ENCODE peak calls at places on chromosomes 7 and 10, in four cellular contexts. W, F, R and G are unnamed samples.

GRCh38 chr10:20330246-20330645 is 514.0 kb downstream of the PLXDC2 start:
- DNase-seq in W (no peak), F (no peak), R (no peak), G (no peak)

GRCh38 chr10:28915989-28916588 is 238.8 kb downstream of the BAMBI start:
- DNase-seq in W (no peak), R (no peak), F (no peak), G (no peak)

GRCh38 chr10:97849101-97849490 is 547 bp upstream of the GOLGA7B start:
- DNase-seq in W (no peak), R (no peak), F (no peak), G (no peak)

GRCh38 chr10:31947144-31947926 is 18.7 kb upstream of the ARHGAP12 start:
- DNase-seq in F (peak), W (no peak), R (peak), G (peak)

GRCh38 chr10:104080762-104081161 is 4.9 kb downstream of the COL17A1 start:
- DNase-seq in R (peak), F (peak), W (no peak), G (no peak)

GRCh38 chr7:140475747-140476333 is 3.5 kb downstream of the MKRN1 start:
- DNase-seq in W (no peak), R (peak), F (peak), G (peak)

GRCh38 chr10:61452655-61453641 is at the start of gene TMEM26:
- DNase-seq in F (peak), W (peak), R (peak), G (peak)

GRCh38 chr10:52319926-52320325 is 5.8 kb downstream of the DKK1 start:
- DNase-seq in F (peak), R (peak), W (no peak), G (no peak)

GRCh38 chr10:23512355-23513058 is 73.6 kb downstream of the OTUD1 start:
- DNase-seq in W (no peak), F (peak), R (peak), G (peak)

GRCh38 chr10:129730272-129730992 is 233.6 kb downstream of the EBF3 start:
- DNase-seq in F (no peak), W (no peak), R (no peak), G (no peak)

GRCh38 chr10:62590305-62590704 is 214.2 kb upstream of the ADO start:
- DNase-seq in W (no peak), F (no peak), R (no peak), G (peak)

GRCh38 chr10:107727762-107728317 is 563.3 kb upstream of the SORCS1 start:
- DNase-seq in R (peak), F (peak), W (no peak), G (peak)

GRCh38 chr7:80480566-80480965 is 31.3 kb downstream of the GNAT3 start:
- DNase-seq in R (peak), F (no peak), W (no peak), G (no peak)

GRCh38 chr10:2543974-2544373 is 523.4 kb upstream of the PFKP start:
- DNase-seq in W (no peak), R (no peak), F (no peak), G (no peak)

GRCh38 chr10:97627731-97628130 is 5.6 kb downstream of the MORN4 start:
- DNase-seq in F (no peak), R (no peak), W (no peak), G (no peak)

GRCh38 chr10:78451592-78451991 is 417.9 kb downstream of the RPS24 start:
- DNase-seq in W (no peak), F (peak), R (peak), G (no peak)

GRCh38 chr10:87092861-87093460 is 1.7 kb downstream of the GLUD1 start:
- DNase-seq in W (no peak), R (no peak), F (peak), G (peak)

GRCh38 chr10:122154733-122155366 is 116.2 kb upstream of the BTBD16 start:
- DNase-seq in R (peak), W (no peak), F (peak), G (peak)

GRCh38 chr10:17737021-17737965 is 14.7 kb upstream of the TMEM236 start:
- DNase-seq in W (no peak), F (peak), R (peak), G (peak)

GRCh38 chr10:130967784-130968183 is 343.7 kb downstream of the TCERG1L start:
- DNase-seq in R (no peak), W (no peak), F (no peak), G (no peak)

GRCh38 chr7:23474098-23474828 is 4.0 kb upstream of the IGF2BP3 start:
- DNase-seq in R (peak), W (peak), F (peak), G (peak)

GRCh38 chr7:137169282-137169698 is 174.2 kb downstream of the PTN start:
- DNase-seq in W (no peak), R (peak), F (peak), G (peak)

GRCh38 chr7:105164751-105165150 is 150.7 kb downstream of the KMT2E start:
- DNase-seq in F (peak), W (no peak), R (no peak), G (peak)

GRCh38 chr7:34931739-34932138 is 105.5 kb downstream of the DPY19L1 start:
- DNase-seq in W (no peak), F (no peak), R (no peak), G (no peak)

GRCh38 chr10:20303453-20304152 is 487.4 kb downstream of the PLXDC2 start:
- DNase-seq in W (no peak), F (no peak), R (no peak), G (no peak)

DNA sequence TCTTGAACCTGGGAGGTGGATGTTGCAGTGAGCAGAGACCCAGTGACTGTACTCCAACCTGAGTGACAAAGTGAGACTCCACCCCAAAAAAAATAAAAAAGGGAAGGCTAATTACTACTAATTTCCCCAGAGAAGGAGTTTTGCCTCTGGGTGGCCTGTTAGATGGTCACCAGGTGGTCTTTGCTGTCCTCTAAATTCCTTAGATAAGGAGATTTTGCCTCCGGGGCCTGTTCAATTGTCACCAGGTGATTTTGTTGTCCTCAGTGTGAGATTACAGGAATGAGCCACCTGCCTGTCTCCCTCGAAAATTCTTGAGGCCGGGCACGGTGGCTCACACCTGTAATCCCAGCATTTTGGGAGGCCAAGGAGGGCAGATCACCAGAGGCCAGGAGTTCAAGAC is 24.4 kb upstream of the ZMIZ2 start:
- DNase-seq in R (no peak), F (no peak), W (no peak), G (no peak)
- H3K4me3 ChIP-seq in R (no peak), F (no peak), W (no peak), G (no peak)

GRCh38 chr7:151699147-151699546 is 177.8 kb downstream of the PRKAG2 start:
- DNase-seq in R (peak), W (no peak), F (peak), G (peak)
- TF ChIP-seq CTCF in R (no peak), W (no peak), F (peak), G (no peak)

GRCh38 chr7:92177362-92177761 is 1.6 kb downstream of the LRRD1 start:
- DNase-seq in W (no peak), F (peak), R (peak), G (peak)

GRCh38 chr7:92178928-92179373 is at the start of gene LRRD1:
- DNase-seq in F (peak), R (peak), W (peak), G (peak)

DNA sequence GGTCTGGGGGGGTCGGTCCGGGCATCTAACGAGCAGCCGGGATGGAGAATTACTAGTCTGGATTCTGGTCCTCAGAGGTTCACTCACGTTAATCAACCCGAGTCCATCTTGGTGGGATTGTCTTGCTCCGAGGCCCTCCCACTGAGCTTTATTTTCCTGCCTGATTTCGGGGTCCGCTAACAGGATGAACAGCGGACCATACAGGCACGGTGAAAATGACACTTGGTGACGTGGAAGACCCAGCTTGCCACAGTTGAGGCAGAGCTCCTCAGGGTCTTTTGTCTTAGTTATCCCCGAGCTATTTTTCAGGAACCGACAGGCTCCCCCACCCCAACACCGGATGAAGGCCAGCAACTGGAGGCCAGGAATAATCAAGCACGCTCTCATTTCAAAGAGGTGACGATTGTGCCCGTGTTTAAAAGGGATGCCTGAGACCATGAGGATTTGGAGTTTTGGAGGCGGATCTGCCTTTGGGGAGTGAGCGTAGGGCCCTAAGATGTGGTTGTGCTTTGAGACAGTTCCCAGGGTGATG is 517 bp upstream of the LRRD1 start:
- DNase-seq in W (peak), R (no peak), F (peak), G (peak)
- H3K4me3 ChIP-seq in W (peak), R (peak), F (peak), G (peak)

GRCh38 chr10:96376483-96376882 is 17.7 kb upstream of the OPALIN start:
- DNase-seq in R (no peak), W (no peak), F (no peak), G (no peak)

GRCh38 chr10:96378741-96379140 is 19.9 kb upstream of the OPALIN start:
- DNase-seq in F (no peak), W (no peak), R (no peak), G (no peak)

GRCh38 chr10:96377816-96378294 is 19.1 kb upstream of the OPALIN start:
- DNase-seq in F (peak), R (peak), W (no peak), G (peak)

GRCh38 chr10:96380821-96381220 is 22.0 kb upstream of the OPALIN start:
- DNase-seq in R (no peak), F (peak), W (no peak), G (peak)

GRCh38 chr10:96379758-96380157 is 21.0 kb upstream of the OPALIN start:
- DNase-seq in W (no peak), F (no peak), R (no peak), G (no peak)
- TF ChIP-seq CTCF in W (no peak), F (no peak), R (no peak), G (no peak)